ENCODE peak calls at places on chromosome 20, in five cellular contexts. One of them, this sample, is unnamed.

GRCh38 chr20:42010090-42010489 is 391.9 kb upstream of the CHD6 start:
- DNase-seq in esophagus muscularis mucosa: peak
- DNase-seq in HepG2: no peak
- DNase-seq in A549: no peak
- DNase-seq in uterus: no peak
- DNase-seq in this sample: no peak

GRCh38 chr20:16434087-16434664 is 139.1 kb downstream of the KIF16B start:
- DNase-seq in esophagus muscularis mucosa: peak
- DNase-seq in A549: peak
- DNase-seq in uterus: peak
- DNase-seq in HepG2: peak
- DNase-seq in this sample: peak

GRCh38 chr20:32470025-32470861 is 112.1 kb downstream of the ASXL1 start:
- DNase-seq in esophagus muscularis mucosa: no peak
- DNase-seq in uterus: no peak
- DNase-seq in HepG2: peak
- DNase-seq in A549: peak
- DNase-seq in this sample: no peak

GRCh38 chr20:483791-484644 is 21.7 kb upstream of the TBC1D20 start:
- DNase-seq in uterus: peak
- DNase-seq in HepG2: no peak
- DNase-seq in A549: no peak
- DNase-seq in esophagus muscularis mucosa: no peak
- DNase-seq in this sample: no peak

GRCh38 chr20:53344891-53345290 is 248.7 kb downstream of the ZNF217 start:
- DNase-seq in uterus: no peak
- DNase-seq in HepG2: no peak
- DNase-seq in esophagus muscularis mucosa: no peak
- DNase-seq in A549: no peak
- DNase-seq in this sample: no peak

GRCh38 chr20:49630396-49630951 is 62.5 kb upstream of the PTGIS start:
- DNase-seq in HepG2: no peak
- DNase-seq in A549: no peak
- DNase-seq in esophagus muscularis mucosa: no peak
- DNase-seq in uterus: no peak
- DNase-seq in this sample: no peak

GRCh38 chr20:6277661-6278060 is 154.8 kb upstream of the FERMT1 start:
- DNase-seq in A549: no peak
- DNase-seq in uterus: no peak
- DNase-seq in HepG2: no peak
- DNase-seq in esophagus muscularis mucosa: no peak
- DNase-seq in this sample: no peak

GRCh38 chr20:8464368-8464767 is 332.3 kb downstream of the PLCB1 start:
- DNase-seq in uterus: no peak
- DNase-seq in HepG2: peak
- DNase-seq in esophagus muscularis mucosa: no peak
- DNase-seq in A549: no peak
- DNase-seq in this sample: no peak

GRCh38 chr20:50624351-50625016 is 66.9 kb downstream of the RIPOR3 start:
- DNase-seq in A549: no peak
- DNase-seq in esophagus muscularis mucosa: no peak
- DNase-seq in uterus: no peak
- DNase-seq in HepG2: peak
- DNase-seq in this sample: no peak

GRCh38 chr20:50559856-50560623 is 49.9 kb downstream of the PTPN1 start:
- DNase-seq in uterus: no peak
- DNase-seq in esophagus muscularis mucosa: no peak
- DNase-seq in A549: no peak
- DNase-seq in HepG2: no peak
- DNase-seq in this sample: no peak

GRCh38 chr20:61699184-61700066 is 366.3 kb downstream of the TAF4 start:
- DNase-seq in uterus: no peak
- DNase-seq in esophagus muscularis mucosa: no peak
- DNase-seq in HepG2: no peak
- DNase-seq in A549: no peak
- DNase-seq in this sample: no peak

GRCh38 chr20:16451970-16452369 is 121.3 kb downstream of the KIF16B start:
- DNase-seq in uterus: no peak
- DNase-seq in A549: no peak
- DNase-seq in HepG2: no peak
- DNase-seq in esophagus muscularis mucosa: no peak
- DNase-seq in this sample: no peak

GRCh38 chr20:35434085-35435005 is 3.7 kb downstream of the GDF5 start:
- DNase-seq in uterus: peak
- DNase-seq in A549: no peak
- DNase-seq in HepG2: no peak
- DNase-seq in esophagus muscularis mucosa: no peak
- DNase-seq in this sample: no peak

GRCh38 chr20:23245553-23246128 is 105.0 kb upstream of the NXT1 start:
- DNase-seq in A549: peak
- DNase-seq in HepG2: peak
- DNase-seq in esophagus muscularis mucosa: peak
- DNase-seq in uterus: peak
- DNase-seq in this sample: peak

GRCh38 chr20:14193885-14194284 is 143.5 kb downstream of the FLRT3 start:
- DNase-seq in uterus: no peak
- DNase-seq in HepG2: no peak
- DNase-seq in esophagus muscularis mucosa: no peak
- DNase-seq in A549: peak
- DNase-seq in this sample: no peak

GRCh38 chr20:776165-776564 is 7.9 kb upstream of the SLC52A3 start:
- DNase-seq in uterus: no peak
- DNase-seq in esophagus muscularis mucosa: no peak
- DNase-seq in HepG2: no peak
- DNase-seq in A549: no peak
- DNase-seq in this sample: no peak

GRCh38 chr20:25439328-25439727 is 31.9 kb downstream of the GINS1 start:
- DNase-seq in uterus: no peak
- DNase-seq in esophagus muscularis mucosa: no peak
- DNase-seq in A549: no peak
- DNase-seq in HepG2: no peak
- DNase-seq in this sample: no peak

GRCh38 chr20:61628901-61629300 is 376.8 kb downstream of the CDH4 start:
- DNase-seq in esophagus muscularis mucosa: no peak
- DNase-seq in uterus: no peak
- DNase-seq in HepG2: no peak
- DNase-seq in A549: no peak
- DNase-seq in this sample: no peak

GRCh38 chr20:11459090-11459877 is 458.4 kb upstream of the BTBD3 start:
- DNase-seq in A549: no peak
- DNase-seq in esophagus muscularis mucosa: no peak
- DNase-seq in HepG2: no peak
- DNase-seq in uterus: no peak
- DNase-seq in this sample: no peak

GRCh38 chr20:61700595-61701140 is 365.0 kb downstream of the TAF4 start:
- DNase-seq in HepG2: no peak
- DNase-seq in A549: no peak
- DNase-seq in uterus: no peak
- DNase-seq in esophagus muscularis mucosa: no peak
- DNase-seq in this sample: no peak

GRCh38 chr20:4451487-4451886 is 270.2 kb upstream of the PRND start:
- DNase-seq in esophagus muscularis mucosa: peak
- DNase-seq in HepG2: no peak
- DNase-seq in A549: no peak
- DNase-seq in uterus: no peak
- DNase-seq in this sample: no peak

GRCh38 chr20:63057133-63058117 is 50.7 kb upstream of the BHLHE23 start:
- DNase-seq in HepG2: no peak
- DNase-seq in esophagus muscularis mucosa: no peak
- DNase-seq in uterus: no peak
- DNase-seq in A549: no peak
- DNase-seq in this sample: no peak

GRCh38 chr20:13286052-13286451 is 65.0 kb downstream of the ISM1 start:
- DNase-seq in uterus: no peak
- DNase-seq in esophagus muscularis mucosa: no peak
- DNase-seq in HepG2: no peak
- DNase-seq in A549: no peak
- DNase-seq in this sample: no peak

GRCh38 chr20:925516-925915 is 9.4 kb upstream of the ANGPT4 start:
- DNase-seq in uterus: no peak
- DNase-seq in HepG2: no peak
- DNase-seq in A549: no peak
- DNase-seq in esophagus muscularis mucosa: no peak
- DNase-seq in this sample: no peak

GRCh38 chr20:62606551-62607201 is 35.6 kb upstream of the SLCO4A1 start:
- DNase-seq in HepG2: no peak
- DNase-seq in esophagus muscularis mucosa: no peak
- DNase-seq in A549: no peak
- DNase-seq in uterus: peak
- DNase-seq in this sample: no peak

GRCh38 chr20:62953167-62953838 is 794 bp downstream of the SLC17A9 start:
- DNase-seq in A549: no peak
- DNase-seq in HepG2: no peak
- DNase-seq in esophagus muscularis mucosa: no peak
- DNase-seq in uterus: no peak
- DNase-seq in this sample: no peak

GRCh38 chr20:609371-609964 is 641 bp downstream of the TCF15 start:
- DNase-seq in A549: no peak
- DNase-seq in esophagus muscularis mucosa: no peak
- DNase-seq in HepG2: no peak
- DNase-seq in uterus: no peak
- DNase-seq in this sample: no peak

GRCh38 chr20:63488331-63489251 is 10.3 kb downstream of the EEF1A2 start:
- DNase-seq in HepG2: no peak
- DNase-seq in uterus: no peak
- DNase-seq in A549: no peak
- DNase-seq in esophagus muscularis mucosa: no peak
- DNase-seq in this sample: no peak

DNA sequence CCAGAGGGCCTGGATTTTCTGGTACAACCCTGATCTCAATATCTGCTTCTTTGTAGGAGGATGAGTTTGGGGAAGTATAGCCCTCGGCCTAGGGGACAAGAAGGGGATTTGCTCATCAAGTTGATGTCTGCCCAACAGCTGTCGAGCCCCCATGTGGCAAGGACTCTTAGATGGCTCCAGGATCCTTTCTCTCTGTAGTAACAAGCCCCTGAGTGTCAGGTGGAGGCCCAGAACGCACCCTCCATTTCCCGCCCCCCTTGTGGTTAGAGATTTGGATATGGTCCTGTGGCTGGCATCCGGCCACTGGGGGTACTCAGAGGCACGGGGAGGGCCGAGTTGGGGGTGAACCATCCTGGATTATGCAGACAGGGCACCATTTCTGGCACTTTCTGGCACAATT is 50.1 kb downstream of the CTCFL start:
- DNase-seq in uterus: no peak
- DNase-seq in esophagus muscularis mucosa: no peak
- DNase-seq in HepG2: no peak
- DNase-seq in A549: no peak
- DNase-seq in this sample: no peak
- TF ChIP-seq CTCF in uterus: no peak
- TF ChIP-seq CTCF in esophagus muscularis mucosa: no peak
- TF ChIP-seq CTCF in HepG2: no peak
- TF ChIP-seq CTCF in A549: no peak
- TF ChIP-seq CTCF in this sample: no peak

DNA sequence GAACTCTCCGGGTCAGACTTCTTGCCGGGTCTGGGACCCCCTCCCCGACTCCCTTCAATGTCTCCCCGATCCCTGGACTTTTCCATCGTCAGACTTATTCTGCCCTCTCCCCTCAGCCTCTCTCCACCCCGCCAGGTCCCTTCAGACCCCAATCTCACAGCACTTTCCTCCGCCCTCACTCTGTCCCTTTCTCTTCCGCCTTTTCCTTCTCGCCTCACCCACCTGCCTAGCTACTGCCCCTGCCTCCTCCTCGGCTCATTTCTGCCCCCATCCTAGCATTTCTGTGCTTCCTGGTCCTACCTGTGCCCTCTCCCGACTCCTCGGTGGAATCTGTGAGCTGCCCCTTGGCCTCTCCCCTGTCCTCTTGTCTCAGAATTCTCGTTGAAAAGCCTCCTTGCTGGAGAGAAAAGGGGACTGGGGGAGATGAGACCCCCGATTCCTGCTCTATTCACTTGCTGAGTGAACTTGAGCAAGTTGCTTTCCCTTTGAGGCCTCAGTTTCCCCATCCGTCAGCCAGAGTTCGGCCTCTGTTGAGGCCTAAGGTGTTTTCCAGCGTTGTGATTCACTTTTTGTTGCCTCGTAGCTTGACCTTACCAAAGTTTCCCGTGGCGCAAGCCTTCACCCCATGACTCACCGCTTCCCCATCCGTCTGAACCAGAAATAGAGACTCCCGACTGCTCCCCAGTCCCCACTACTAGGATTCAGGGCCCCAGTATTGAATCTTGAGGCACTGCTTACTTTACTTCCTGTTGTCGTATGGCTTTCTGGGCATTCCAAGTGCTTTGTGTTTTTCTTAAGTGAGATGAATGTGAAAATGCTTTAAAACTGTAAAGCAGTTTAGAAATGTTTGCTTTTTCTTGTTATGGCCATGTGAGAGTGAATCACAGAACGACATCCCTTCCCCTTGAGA is 870 bp downstream of the CHMP4B start:
- DNase-seq in HepG2: peak
- DNase-seq in A549: peak
- DNase-seq in uterus: peak
- DNase-seq in esophagus muscularis mucosa: no peak
- DNase-seq in this sample: peak
- TF ChIP-seq POLR2A in HepG2: no peak
- TF ChIP-seq POLR2A in A549: no peak
- TF ChIP-seq POLR2A in uterus: peak
- TF ChIP-seq POLR2A in esophagus muscularis mucosa: no peak
- TF ChIP-seq POLR2A in this sample: no peak

DNA sequence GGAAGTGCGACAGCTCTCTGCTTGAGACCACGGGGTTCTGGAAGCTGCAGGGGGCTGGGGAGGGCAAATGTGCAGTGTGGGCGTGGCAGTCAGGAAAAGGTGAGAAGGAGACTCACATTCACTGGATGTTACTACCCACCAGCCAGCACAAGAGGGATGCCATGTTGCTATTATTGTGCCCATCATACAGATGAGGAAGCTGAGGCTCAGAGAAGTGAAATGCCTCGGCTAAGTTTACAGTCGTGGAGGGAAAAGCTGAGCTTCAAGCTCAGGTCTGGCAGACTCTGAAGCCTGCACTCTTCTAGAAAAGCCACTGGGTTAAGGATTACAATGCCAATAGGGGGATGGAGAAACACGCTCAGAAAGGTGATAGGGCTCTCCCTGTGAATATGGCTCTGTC is 34.4 kb downstream of the HNF4A start:
- DNase-seq in esophagus muscularis mucosa: no peak
- DNase-seq in uterus: no peak
- DNase-seq in A549: no peak
- DNase-seq in HepG2: no peak
- DNase-seq in this sample: no peak
- TF ChIP-seq CTCF in esophagus muscularis mucosa: no peak
- TF ChIP-seq CTCF in uterus: no peak
- TF ChIP-seq CTCF in A549: no peak
- TF ChIP-seq CTCF in HepG2: no peak
- TF ChIP-seq CTCF in this sample: no peak

DNA sequence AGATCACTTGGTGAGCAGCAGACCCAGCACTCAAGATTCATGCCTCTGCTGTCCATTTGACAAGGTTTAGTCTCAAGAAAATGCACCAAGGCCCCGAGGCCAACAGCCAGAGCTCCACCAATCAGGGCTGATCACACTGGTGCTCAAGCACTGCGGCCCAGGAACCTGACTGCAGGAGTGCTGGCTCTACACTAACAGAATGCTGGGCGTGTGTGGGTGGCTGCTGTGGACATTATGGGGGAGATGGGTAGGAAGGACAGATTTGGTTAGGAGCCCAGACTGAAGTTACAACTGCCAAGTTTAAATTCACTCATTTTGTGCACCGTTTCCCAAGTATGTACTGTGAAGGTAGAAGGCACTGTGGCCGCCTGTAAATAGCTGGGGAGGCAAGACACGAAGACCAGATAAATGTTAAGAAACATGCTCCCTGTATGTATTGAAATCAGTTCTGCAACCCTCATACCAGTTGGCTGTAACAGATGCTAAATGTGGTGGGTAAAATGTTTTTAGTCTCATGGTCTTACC is 28.1 kb downstream of the SNX5 start:
- DNase-seq in esophagus muscularis mucosa: no peak
- DNase-seq in HepG2: no peak
- DNase-seq in uterus: no peak
- DNase-seq in A549: no peak
- DNase-seq in this sample: no peak
- TF ChIP-seq POLR2A in esophagus muscularis mucosa: no peak
- TF ChIP-seq POLR2A in HepG2: peak
- TF ChIP-seq POLR2A in uterus: no peak
- TF ChIP-seq POLR2A in A549: no peak
- TF ChIP-seq POLR2A in this sample: no peak

This sample was measured in lower leg skin.